ENCODE peak calls at places on chromosome 19, in five cellular contexts. One of them, this sample, is unnamed.
A peak's percentile ranks its signal among the peaks of the same experiment; 100 is the strongest.

GRCh38 chr19:39436350-39436716 is 584 bp upstream of the RPS16 start:
- DNase-seq in neuronal stem cell: no peak
- DNase-seq in IMR-90: no peak
- DNase-seq in H9: no peak
- DNase-seq in mesenchymal stem cell: no peak
- DNase-seq in this sample: no peak

GRCh38 chr19:43751466-43752220 is 3.1 kb downstream of the SMG9 start:
- DNase-seq in IMR-90: peak; percentile 74
- DNase-seq in H9: no peak
- DNase-seq in neuronal stem cell: no peak
- DNase-seq in mesenchymal stem cell: peak; percentile 47
- DNase-seq in this sample: no peak

GRCh38 chr19:57512845-57513244 is 13.1 kb downstream of the ZNF773 start:
- DNase-seq in IMR-90: peak; percentile 34
- DNase-seq in mesenchymal stem cell: peak; percentile 39
- DNase-seq in neuronal stem cell: no peak
- DNase-seq in H9: no peak
- DNase-seq in this sample: no peak

GRCh38 chr19:53086949-53087348 is 16.3 kb downstream of the ZNF160 start:
- DNase-seq in IMR-90: peak; percentile 32
- DNase-seq in neuronal stem cell: no peak
- DNase-seq in mesenchymal stem cell: no peak
- DNase-seq in H9: no peak
- DNase-seq in this sample: no peak

GRCh38 chr19:28481674-28482073 is 731.3 kb downstream of the UQCRFS1 start:
- DNase-seq in H9: no peak
- DNase-seq in neuronal stem cell: no peak
- DNase-seq in mesenchymal stem cell: no peak
- DNase-seq in IMR-90: no peak
- DNase-seq in this sample: no peak

GRCh38 chr19:4077800-4078683 is 11.3 kb upstream of the ZBTB7A start:
- DNase-seq in mesenchymal stem cell: peak; percentile 35
- DNase-seq in neuronal stem cell: no peak
- DNase-seq in H9: no peak
- DNase-seq in IMR-90: no peak
- DNase-seq in this sample: no peak

GRCh38 chr19:51086153-51086850 is 3.6 kb upstream of the KLK14 start:
- DNase-seq in H9: no peak
- DNase-seq in mesenchymal stem cell: no peak
- DNase-seq in neuronal stem cell: no peak
- DNase-seq in IMR-90: no peak
- DNase-seq in this sample: no peak

GRCh38 chr19:55133639-55134444 is 15.2 kb downstream of the TNNT1 start:
- DNase-seq in mesenchymal stem cell: no peak
- DNase-seq in H9: no peak
- DNase-seq in neuronal stem cell: no peak
- DNase-seq in IMR-90: no peak
- DNase-seq in this sample: peak; percentile 68

GRCh38 chr19:53910170-53910518 is 1.1 kb downstream of the CACNG7 start:
- DNase-seq in IMR-90: no peak
- DNase-seq in H9: peak; percentile 71
- DNase-seq in mesenchymal stem cell: no peak
- DNase-seq in neuronal stem cell: peak; percentile 53
- DNase-seq in this sample: no peak

GRCh38 chr19:38679839-38680238 is 32.4 kb downstream of the ACTN4 start:
- DNase-seq in neuronal stem cell: no peak
- DNase-seq in mesenchymal stem cell: peak; percentile 92
- DNase-seq in H9: no peak
- DNase-seq in IMR-90: peak; percentile 63
- DNase-seq in this sample: peak; percentile 45

GRCh38 chr19:38875656-38876345 is 2.3 kb downstream of the RINL start:
- DNase-seq in neuronal stem cell: no peak
- DNase-seq in IMR-90: no peak
- DNase-seq in H9: no peak
- DNase-seq in mesenchymal stem cell: no peak
- DNase-seq in this sample: peak; percentile 57

GRCh38 chr19:34475975-34476594 is 5.5 kb upstream of the WTIP start:
- DNase-seq in IMR-90: peak; percentile 16
- DNase-seq in H9: no peak
- DNase-seq in neuronal stem cell: no peak
- DNase-seq in mesenchymal stem cell: peak; percentile 31
- DNase-seq in this sample: no peak

GRCh38 chr19:46073268-46073922 is 32.6 kb upstream of the IGFL4 start:
- DNase-seq in neuronal stem cell: no peak
- DNase-seq in IMR-90: peak; percentile 5
- DNase-seq in H9: no peak
- DNase-seq in mesenchymal stem cell: no peak
- DNase-seq in this sample: peak; percentile 80

GRCh38 chr19:10805075-10805757 is 30.8 kb downstream of the TMED1 start:
- DNase-seq in IMR-90: no peak
- DNase-seq in neuronal stem cell: no peak
- DNase-seq in mesenchymal stem cell: no peak
- DNase-seq in H9: no peak
- DNase-seq in this sample: no peak

GRCh38 chr19:24159707-24160106 is 72.7 kb downstream of the ZNF254 start:
- DNase-seq in IMR-90: peak; percentile 17
- DNase-seq in mesenchymal stem cell: no peak
- DNase-seq in H9: no peak
- DNase-seq in neuronal stem cell: no peak
- DNase-seq in this sample: peak; percentile 44

GRCh38 chr19:708154-709141 is at the start of gene PALM:
- DNase-seq in neuronal stem cell: peak; percentile 56
- DNase-seq in mesenchymal stem cell: no peak
- DNase-seq in H9: peak; percentile 66
- DNase-seq in IMR-90: no peak
- DNase-seq in this sample: no peak

GRCh38 chr19:11849264-11849615 is 714 bp downstream of the ZNF439 start:
- DNase-seq in neuronal stem cell: no peak
- DNase-seq in H9: no peak
- DNase-seq in IMR-90: no peak
- DNase-seq in mesenchymal stem cell: no peak
- DNase-seq in this sample: peak; percentile 34

GRCh38 chr19:52227980-52228379 is 38.1 kb downstream of the PPP2R1A start:
- DNase-seq in mesenchymal stem cell: no peak
- DNase-seq in neuronal stem cell: no peak
- DNase-seq in IMR-90: no peak
- DNase-seq in H9: no peak
- DNase-seq in this sample: no peak

GRCh38 chr19:47104678-47105077 is 8.9 kb downstream of the ZC3H4 start:
- DNase-seq in IMR-90: no peak
- DNase-seq in neuronal stem cell: no peak
- DNase-seq in mesenchymal stem cell: no peak
- DNase-seq in H9: no peak
- DNase-seq in this sample: no peak

GRCh38 chr19:19539738-19540703 is 2.0 kb downstream of the CILP2 start:
- DNase-seq in H9: peak; percentile 94
- DNase-seq in mesenchymal stem cell: peak; percentile 38
- DNase-seq in IMR-90: peak; percentile 46
- DNase-seq in neuronal stem cell: no peak
- DNase-seq in this sample: peak; percentile 68

GRCh38 chr19:397321-397720 is 11.6 kb downstream of the C2CD4C start:
- DNase-seq in mesenchymal stem cell: no peak
- DNase-seq in IMR-90: no peak
- DNase-seq in H9: peak; percentile 30
- DNase-seq in neuronal stem cell: no peak
- DNase-seq in this sample: no peak

GRCh38 chr19:2127758-2128157 is 23.6 kb downstream of the AP3D1 start:
- DNase-seq in mesenchymal stem cell: no peak
- DNase-seq in H9: no peak
- DNase-seq in IMR-90: no peak
- DNase-seq in neuronal stem cell: no peak
- DNase-seq in this sample: peak; percentile 86

GRCh38 chr19:44856438-44857083 is 10.5 kb downstream of the NECTIN2 start:
- DNase-seq in H9: no peak
- DNase-seq in IMR-90: no peak
- DNase-seq in mesenchymal stem cell: no peak
- DNase-seq in neuronal stem cell: no peak
- DNase-seq in this sample: no peak

GRCh38 chr19:29083863-29084262 is 129.1 kb downstream of the UQCRFS1 start:
- DNase-seq in H9: no peak
- DNase-seq in mesenchymal stem cell: no peak
- DNase-seq in neuronal stem cell: no peak
- DNase-seq in IMR-90: no peak
- DNase-seq in this sample: no peak

GRCh38 chr19:53504903-53505302 is 33.0 kb upstream of the ZNF331 start:
- DNase-seq in neuronal stem cell: no peak
- DNase-seq in IMR-90: no peak
- DNase-seq in mesenchymal stem cell: no peak
- DNase-seq in H9: no peak
- DNase-seq in this sample: no peak

GRCh38 chr19:7874080-7874856 is at the start of gene PRR36:
- DNase-seq in mesenchymal stem cell: peak; percentile 26
- DNase-seq in H9: peak; percentile 94
- DNase-seq in IMR-90: no peak
- DNase-seq in neuronal stem cell: peak; percentile 79
- DNase-seq in this sample: peak; percentile 16

GRCh38 chr19:38400361-38400760 is 2.5 kb upstream of the FAM98C start:
- DNase-seq in mesenchymal stem cell: peak; percentile 55
- DNase-seq in neuronal stem cell: no peak
- DNase-seq in H9: no peak
- DNase-seq in IMR-90: no peak
- DNase-seq in this sample: peak; percentile 48

GRCh38 chr19:56316728-56317127 is 2.1 kb upstream of the ZSCAN5A start:
- DNase-seq in mesenchymal stem cell: no peak
- DNase-seq in IMR-90: no peak
- DNase-seq in neuronal stem cell: no peak
- DNase-seq in H9: no peak
- DNase-seq in this sample: no peak
- H2AK5ac ChIP-seq in mesenchymal stem cell: no peak overlapping the region
- H2AK5ac ChIP-seq in IMR-90: no peak overlapping the region
- H2AK5ac ChIP-seq in neuronal stem cell: no peak overlapping the region
- H2AK5ac ChIP-seq in H9: no peak overlapping the region
- H2AK5ac ChIP-seq in this sample: no peak overlapping the region

GRCh38 chr19:17406039-17406886 is 833 bp upstream of the BST2 start:
- DNase-seq in H9: peak; percentile 49
- DNase-seq in IMR-90: no peak
- DNase-seq in neuronal stem cell: no peak
- DNase-seq in mesenchymal stem cell: peak; percentile 76
- DNase-seq in this sample: no peak
- H3K4me2 ChIP-seq in H9: peak overlapping the region; percentile 61
- H3K4me2 ChIP-seq in IMR-90: no peak overlapping the region
- H3K4me2 ChIP-seq in neuronal stem cell: no peak overlapping the region
- H3K4me2 ChIP-seq in mesenchymal stem cell: no peak overlapping the region
- H3K4me2 ChIP-seq in this sample: no peak overlapping the region

GRCh38 chr19:40461669-40462221 is 3.8 kb downstream of the BLVRB start:
- DNase-seq in H9: no peak
- DNase-seq in IMR-90: no peak
- DNase-seq in neuronal stem cell: no peak
- DNase-seq in mesenchymal stem cell: no peak
- DNase-seq in this sample: peak; percentile 11
- H2AK5ac ChIP-seq in H9: no peak overlapping the region
- H2AK5ac ChIP-seq in IMR-90: no peak overlapping the region
- H2AK5ac ChIP-seq in neuronal stem cell: no peak overlapping the region
- H2AK5ac ChIP-seq in mesenchymal stem cell: no peak overlapping the region
- H2AK5ac ChIP-seq in this sample: no peak overlapping the region

GRCh38 chr19:40519352-40520322 is 52.8 kb downstream of the SPTBN4 start:
- DNase-seq in neuronal stem cell: no peak
- DNase-seq in H9: peak; percentile 73
- DNase-seq in mesenchymal stem cell: peak; percentile 25
- DNase-seq in IMR-90: peak; percentile 40
- DNase-seq in this sample: peak; percentile 50
- H3K4me2 ChIP-seq in neuronal stem cell: peak overlapping the region; percentile 31
- H3K4me2 ChIP-seq in H9: peak overlapping the region; percentile 7
- H3K4me2 ChIP-seq in mesenchymal stem cell: peak overlapping the region; percentile 32
- H3K4me2 ChIP-seq in IMR-90: no peak overlapping the region
- H3K4me2 ChIP-seq in this sample: peak overlapping the region; percentile 24

GRCh38 chr19:49065905-49066512 is 1.4 kb upstream of the NTF4 start:
- DNase-seq in H9: no peak
- DNase-seq in IMR-90: no peak
- DNase-seq in neuronal stem cell: no peak
- DNase-seq in mesenchymal stem cell: no peak
- DNase-seq in this sample: no peak

GRCh38 chr19:49064768-49065611 is at the start of gene NTF4:
- DNase-seq in neuronal stem cell: peak; percentile 71
- DNase-seq in H9: peak; percentile 80
- DNase-seq in mesenchymal stem cell: peak; percentile 59
- DNase-seq in IMR-90: no peak
- DNase-seq in this sample: peak; percentile 57

GRCh38 chr19:49061000-49061399 is 3.5 kb upstream of the CGB7 start:
- DNase-seq in IMR-90: no peak
- DNase-seq in H9: no peak
- DNase-seq in neuronal stem cell: no peak
- DNase-seq in mesenchymal stem cell: no peak
- DNase-seq in this sample: no peak

GRCh38 chr19:49061445-49061844 is 3.2 kb downstream of the NTF4 start:
- DNase-seq in neuronal stem cell: no peak
- DNase-seq in IMR-90: no peak
- DNase-seq in H9: no peak
- DNase-seq in mesenchymal stem cell: no peak
- DNase-seq in this sample: no peak

DNA sequence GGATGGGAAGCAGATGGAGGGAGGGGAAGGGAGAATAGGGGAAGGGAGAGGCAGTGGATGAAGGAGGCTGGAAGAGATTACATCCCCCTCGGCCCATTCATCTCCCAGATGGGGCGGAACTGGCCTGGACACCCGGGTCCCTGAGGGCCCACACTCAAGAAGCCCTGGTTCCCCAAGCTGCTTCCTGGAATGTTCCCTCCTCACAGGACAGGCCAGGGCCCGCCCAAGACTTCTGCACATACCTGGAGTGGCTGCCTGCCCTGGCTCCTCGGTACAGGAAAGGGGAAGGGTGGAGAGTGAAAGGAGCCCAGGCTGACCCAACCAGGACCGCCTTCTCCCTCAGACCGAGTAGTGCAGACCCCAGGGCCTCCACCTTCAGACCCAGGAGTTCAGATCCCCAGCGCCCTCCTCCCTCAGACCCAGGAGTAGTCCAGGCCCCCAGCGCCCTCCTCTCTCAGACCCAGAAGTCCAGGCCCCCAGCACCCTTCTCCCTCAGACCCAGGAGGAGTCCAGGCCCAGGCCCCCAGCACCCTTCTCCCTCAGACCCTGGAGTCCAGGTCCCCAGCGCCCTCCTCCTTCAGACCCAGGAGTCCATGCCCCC is 489 bp downstream of the NTF4 start:
- DNase-seq in H9: peak; percentile 68
- DNase-seq in neuronal stem cell: no peak
- DNase-seq in mesenchymal stem cell: no peak
- DNase-seq in IMR-90: no peak
- DNase-seq in this sample: peak; percentile 28
- H2AK5ac ChIP-seq in H9: no peak overlapping the region
- H2AK5ac ChIP-seq in neuronal stem cell: peak overlapping the region; percentile 94
- H2AK5ac ChIP-seq in mesenchymal stem cell: no peak overlapping the region
- H2AK5ac ChIP-seq in IMR-90: no peak overlapping the region
- H2AK5ac ChIP-seq in this sample: peak overlapping the region; percentile 84

DNA sequence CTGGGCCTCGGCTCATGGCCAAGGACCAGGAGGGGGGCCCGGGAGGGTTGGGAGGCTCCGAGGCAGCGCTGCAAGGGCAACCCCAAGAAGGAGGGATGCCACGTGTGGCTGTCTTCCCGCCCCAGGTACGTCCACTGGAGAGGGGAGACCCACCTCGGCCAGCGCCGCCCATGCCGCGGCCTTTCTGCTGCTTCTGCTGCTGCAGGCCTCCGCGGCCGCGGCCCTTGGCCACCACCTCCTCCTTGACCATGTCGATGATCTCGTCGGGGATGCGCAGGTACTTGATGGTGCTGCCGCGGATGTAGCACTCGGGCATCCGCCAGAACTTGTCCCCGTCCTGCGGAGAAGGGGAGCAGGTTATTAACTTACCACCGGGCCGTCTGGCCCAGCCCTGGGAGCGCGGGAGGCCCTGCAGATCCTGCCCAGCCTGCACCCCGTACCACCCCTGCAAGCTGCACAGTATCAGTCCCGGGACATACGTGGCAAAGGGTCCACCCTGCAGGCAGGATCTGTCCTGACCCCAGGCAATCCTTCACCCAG is 13.3 kb downstream of the LSM4 start:
- DNase-seq in mesenchymal stem cell: no peak
- DNase-seq in IMR-90: no peak
- DNase-seq in neuronal stem cell: no peak
- DNase-seq in H9: no peak
- DNase-seq in this sample: no peak
- H3K4me2 ChIP-seq in mesenchymal stem cell: no peak overlapping the region
- H3K4me2 ChIP-seq in IMR-90: no peak overlapping the region
- H3K4me2 ChIP-seq in neuronal stem cell: no peak overlapping the region
- H3K4me2 ChIP-seq in H9: no peak overlapping the region
- H3K4me2 ChIP-seq in this sample: no peak overlapping the region

This sample was measured in trophoblast cell.